ENCODE peak calls at places on chromosomes 12 and 14, in seven cellular contexts. One of them, this sample, is unnamed.

GRCh38 chr12:94545937-94546771 is 86.5 kb upstream of the CEP83 start:
- DNase-seq in neuronal stem cell: peak; percentile 43
- DNase-seq in H9: peak; percentile 78
- DNase-seq in mesenchymal stem cell: peak; percentile 71
- DNase-seq in mesendoderm: peak; percentile 89
- DNase-seq in trophoblast cell: peak; percentile 83
- DNase-seq in H1: peak; percentile 47
- DNase-seq in this sample: peak; percentile 68

GRCh38 chr12:93819048-93819491 is 141.9 kb downstream of the CRADD start:
- DNase-seq in neuronal stem cell: no peak
- DNase-seq in H9: no peak
- DNase-seq in mesenchymal stem cell: peak; percentile 85
- DNase-seq in mesendoderm: no peak
- DNase-seq in trophoblast cell: no peak
- DNase-seq in H1: no peak
- DNase-seq in this sample: peak; percentile 88

GRCh38 chr12:6273931-6274687 is 36.4 kb upstream of the PLEKHG6 start:
- DNase-seq in neuronal stem cell: no peak
- DNase-seq in H9: no peak
- DNase-seq in mesenchymal stem cell: peak; percentile 44
- DNase-seq in mesendoderm: peak; percentile 88
- DNase-seq in trophoblast cell: peak; percentile 93
- DNase-seq in H1: no peak
- DNase-seq in this sample: no peak

GRCh38 chr12:848519-849191 is 96.3 kb downstream of the WNK1 start:
- DNase-seq in neuronal stem cell: no peak
- DNase-seq in H9: no peak
- DNase-seq in mesenchymal stem cell: peak; percentile 54
- DNase-seq in mesendoderm: no peak
- DNase-seq in trophoblast cell: peak; percentile 8
- DNase-seq in H1: no peak
- DNase-seq in this sample: peak; percentile 62

GRCh38 chr14:39946796-39947195 is 514.6 kb upstream of the FBXO33 start:
- DNase-seq in neuronal stem cell: no peak
- DNase-seq in H9: no peak
- DNase-seq in mesenchymal stem cell: peak; percentile 44
- DNase-seq in mesendoderm: peak; percentile 43
- DNase-seq in trophoblast cell: peak; percentile 1
- DNase-seq in H1: peak; percentile 10
- DNase-seq in this sample: no peak

GRCh38 chr12:20549115-20549719 is 145.9 kb upstream of the SLCO1C1 start:
- DNase-seq in neuronal stem cell: peak; percentile 4
- DNase-seq in H9: no peak
- DNase-seq in mesenchymal stem cell: peak; percentile 40
- DNase-seq in mesendoderm: peak; percentile 32
- DNase-seq in trophoblast cell: no peak
- DNase-seq in H1: no peak
- DNase-seq in this sample: peak; percentile 56

GRCh38 chr12:54759751-54760150 is 94.6 kb upstream of the MUCL1 start:
- DNase-seq in neuronal stem cell: peak; percentile 24
- DNase-seq in H9: peak; percentile 74
- DNase-seq in mesenchymal stem cell: peak; percentile 2
- DNase-seq in mesendoderm: peak; percentile 91
- DNase-seq in trophoblast cell: peak; percentile 49
- DNase-seq in H1: peak; percentile 25
- DNase-seq in this sample: peak; percentile 6

GRCh38 chr12:43316506-43316905 is 235.5 kb downstream of the ADAMTS20 start:
- DNase-seq in neuronal stem cell: no peak
- DNase-seq in H9: no peak
- DNase-seq in mesenchymal stem cell: peak; percentile 29
- DNase-seq in mesendoderm: no peak
- DNase-seq in trophoblast cell: no peak
- DNase-seq in H1: no peak
- DNase-seq in this sample: peak; percentile 14

GRCh38 chr14:75430526-75430925 is 2.7 kb downstream of the JDP2 start:
- DNase-seq in neuronal stem cell: no peak
- DNase-seq in H9: peak; percentile 17
- DNase-seq in mesenchymal stem cell: peak; percentile 63
- DNase-seq in mesendoderm: no peak
- DNase-seq in trophoblast cell: no peak
- DNase-seq in H1: no peak
- DNase-seq in this sample: peak; percentile 58

GRCh38 chr14:60981626-60982455 is 796 bp downstream of the SLC38A6 start:
- DNase-seq in neuronal stem cell: no peak
- DNase-seq in H9: no peak
- DNase-seq in mesenchymal stem cell: peak; percentile 88
- DNase-seq in mesendoderm: peak; percentile 71
- DNase-seq in trophoblast cell: peak; percentile 66
- DNase-seq in H1: no peak
- DNase-seq in this sample: peak; percentile 94

GRCh38 chr14:32324601-32325000 is 4.5 kb upstream of the AKAP6 start:
- DNase-seq in neuronal stem cell: no peak
- DNase-seq in H9: no peak
- DNase-seq in mesenchymal stem cell: peak; percentile 49
- DNase-seq in mesendoderm: no peak
- DNase-seq in trophoblast cell: no peak
- DNase-seq in H1: no peak
- DNase-seq in this sample: no peak

GRCh38 chr12:81962126-81962856 is 203.1 kb upstream of the PPFIA2 start:
- DNase-seq in neuronal stem cell: no peak
- DNase-seq in H9: no peak
- DNase-seq in mesenchymal stem cell: no peak
- DNase-seq in mesendoderm: no peak
- DNase-seq in trophoblast cell: no peak
- DNase-seq in H1: no peak
- DNase-seq in this sample: no peak

GRCh38 chr12:79997115-79997805 is 62.4 kb upstream of the PPP1R12A start:
- DNase-seq in neuronal stem cell: no peak
- DNase-seq in H9: no peak
- DNase-seq in mesenchymal stem cell: no peak
- DNase-seq in mesendoderm: no peak
- DNase-seq in trophoblast cell: no peak
- DNase-seq in H1: no peak
- DNase-seq in this sample: no peak

GRCh38 chr12:48978291-48978740 is at the start of gene WNT1:
- DNase-seq in neuronal stem cell: no peak
- DNase-seq in H9: no peak
- DNase-seq in mesenchymal stem cell: no peak
- DNase-seq in mesendoderm: no peak
- DNase-seq in trophoblast cell: no peak
- DNase-seq in H1: no peak
- DNase-seq in this sample: no peak

GRCh38 chr12:89479982-89480381 is 44.6 kb downstream of the GALNT4 start:
- DNase-seq in neuronal stem cell: no peak
- DNase-seq in H9: no peak
- DNase-seq in mesenchymal stem cell: no peak
- DNase-seq in mesendoderm: no peak
- DNase-seq in trophoblast cell: no peak
- DNase-seq in H1: no peak
- DNase-seq in this sample: no peak

GRCh38 chr14:51116682-51117081 is 21.8 kb upstream of the TRIM9 start:
- DNase-seq in neuronal stem cell: no peak
- DNase-seq in H9: no peak
- DNase-seq in mesenchymal stem cell: no peak
- DNase-seq in mesendoderm: no peak
- DNase-seq in trophoblast cell: no peak
- DNase-seq in H1: no peak
- DNase-seq in this sample: no peak

GRCh38 chr14:56274556-56274955 is 156.3 kb downstream of the PELI2 start:
- DNase-seq in neuronal stem cell: no peak
- DNase-seq in H9: no peak
- DNase-seq in mesenchymal stem cell: no peak
- DNase-seq in mesendoderm: no peak
- DNase-seq in trophoblast cell: no peak
- DNase-seq in H1: no peak
- DNase-seq in this sample: no peak

GRCh38 chr14:80415636-80416035 is 204.3 kb upstream of the DIO2 start:
- DNase-seq in neuronal stem cell: no peak
- DNase-seq in H9: no peak
- DNase-seq in mesenchymal stem cell: no peak
- DNase-seq in mesendoderm: no peak
- DNase-seq in trophoblast cell: no peak
- DNase-seq in H1: no peak
- DNase-seq in this sample: no peak

GRCh38 chr14:94376108-94376975 is 12.1 kb downstream of the SERPINA1 start:
- DNase-seq in neuronal stem cell: no peak
- DNase-seq in H9: no peak
- DNase-seq in mesenchymal stem cell: no peak
- DNase-seq in mesendoderm: no peak
- DNase-seq in trophoblast cell: no peak
- DNase-seq in H1: no peak
- DNase-seq in this sample: no peak

GRCh38 chr14:94373708-94374107 is 14.7 kb downstream of the SERPINA1 start:
- DNase-seq in neuronal stem cell: no peak
- DNase-seq in H9: no peak
- DNase-seq in mesenchymal stem cell: peak; percentile 38
- DNase-seq in mesendoderm: no peak
- DNase-seq in trophoblast cell: peak; percentile 97
- DNase-seq in H1: no peak
- DNase-seq in this sample: peak; percentile 97

GRCh38 chr14:94376976-94377865 is 11.2 kb downstream of the SERPINA1 start:
- DNase-seq in neuronal stem cell: no peak
- DNase-seq in H9: no peak
- DNase-seq in mesenchymal stem cell: no peak
- DNase-seq in mesendoderm: no peak
- DNase-seq in trophoblast cell: no peak
- DNase-seq in H1: no peak
- DNase-seq in this sample: no peak

GRCh38 chr14:94374749-94375148 is 13.7 kb downstream of the SERPINA1 start:
- DNase-seq in neuronal stem cell: no peak
- DNase-seq in H9: no peak
- DNase-seq in mesenchymal stem cell: no peak
- DNase-seq in mesendoderm: no peak
- DNase-seq in trophoblast cell: no peak
- DNase-seq in H1: no peak
- DNase-seq in this sample: peak; percentile 23

GRCh38 chr14:94375552-94376107 is 12.8 kb downstream of the SERPINA1 start:
- DNase-seq in neuronal stem cell: no peak
- DNase-seq in H9: no peak
- DNase-seq in mesenchymal stem cell: no peak
- DNase-seq in mesendoderm: no peak
- DNase-seq in trophoblast cell: no peak
- DNase-seq in H1: no peak
- DNase-seq in this sample: no peak
- H2BK120ac ChIP-seq in neuronal stem cell: no peak overlapping the region
- H2BK120ac ChIP-seq in H9: no peak overlapping the region
- H2BK120ac ChIP-seq in mesenchymal stem cell: no peak overlapping the region
- H2BK120ac ChIP-seq in mesendoderm: no peak overlapping the region
- H2BK120ac ChIP-seq in trophoblast cell: no peak overlapping the region
- H2BK120ac ChIP-seq in H1: no peak overlapping the region
- H2BK120ac ChIP-seq in this sample: no peak overlapping the region

DNA sequence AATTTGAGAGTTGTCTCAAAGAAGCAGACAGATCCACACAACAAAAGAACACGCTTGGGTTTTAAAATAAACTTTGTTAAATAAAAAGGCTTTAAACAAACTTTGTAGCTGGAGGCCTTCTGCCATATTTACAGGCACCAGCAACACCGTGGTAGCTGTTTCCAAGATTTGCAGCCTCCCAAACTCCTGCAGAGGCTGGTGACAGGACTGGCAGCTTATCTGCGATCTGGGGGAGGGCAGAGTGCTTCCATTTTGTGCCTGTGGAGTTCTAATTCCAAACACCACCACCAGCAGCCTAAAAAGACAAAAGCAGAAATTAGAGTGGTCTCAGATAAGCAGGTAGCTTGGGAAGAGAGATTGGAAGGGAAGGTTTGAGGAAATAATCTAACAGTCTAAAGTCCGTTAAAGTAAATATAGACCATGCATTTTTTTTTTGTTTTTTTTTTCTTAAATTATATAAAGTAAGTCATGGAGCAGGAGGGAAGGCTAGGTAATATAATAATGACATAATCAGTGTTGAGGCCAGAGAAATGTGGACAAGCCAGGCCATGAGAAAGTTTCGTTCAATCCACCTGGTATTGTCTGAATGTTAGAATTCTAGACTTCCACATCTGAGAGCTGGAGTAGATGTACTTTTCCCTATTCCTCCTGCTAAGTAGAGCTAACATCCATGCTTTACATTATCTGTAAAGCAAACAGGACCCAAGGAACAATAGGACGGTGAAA is 69.6 kb upstream of the TMEM132D start:
- DNase-seq in neuronal stem cell: no peak
- DNase-seq in H9: no peak
- DNase-seq in mesenchymal stem cell: no peak
- DNase-seq in mesendoderm: peak; percentile 39
- DNase-seq in trophoblast cell: no peak
- DNase-seq in H1: no peak
- DNase-seq in this sample: no peak
- H2BK120ac ChIP-seq in neuronal stem cell: no peak overlapping the region
- H2BK120ac ChIP-seq in H9: no peak overlapping the region
- H2BK120ac ChIP-seq in mesenchymal stem cell: no peak overlapping the region
- H2BK120ac ChIP-seq in mesendoderm: no peak overlapping the region
- H2BK120ac ChIP-seq in trophoblast cell: no peak overlapping the region
- H2BK120ac ChIP-seq in H1: no peak overlapping the region
- H2BK120ac ChIP-seq in this sample: no peak overlapping the region

GRCh38 chr12:46653311-46653710 is 172.5 kb downstream of the SLC38A4 start:
- DNase-seq in neuronal stem cell: no peak
- DNase-seq in H9: no peak
- DNase-seq in mesenchymal stem cell: no peak
- DNase-seq in mesendoderm: no peak
- DNase-seq in trophoblast cell: no peak
- DNase-seq in H1: no peak
- DNase-seq in this sample: no peak
- H2BK120ac ChIP-seq in neuronal stem cell: no peak overlapping the region
- H2BK120ac ChIP-seq in H9: no peak overlapping the region
- H2BK120ac ChIP-seq in mesenchymal stem cell: no peak overlapping the region
- H2BK120ac ChIP-seq in mesendoderm: no peak overlapping the region
- H2BK120ac ChIP-seq in trophoblast cell: no peak overlapping the region
- H2BK120ac ChIP-seq in H1: no peak overlapping the region
- H2BK120ac ChIP-seq in this sample: no peak overlapping the region

DNA sequence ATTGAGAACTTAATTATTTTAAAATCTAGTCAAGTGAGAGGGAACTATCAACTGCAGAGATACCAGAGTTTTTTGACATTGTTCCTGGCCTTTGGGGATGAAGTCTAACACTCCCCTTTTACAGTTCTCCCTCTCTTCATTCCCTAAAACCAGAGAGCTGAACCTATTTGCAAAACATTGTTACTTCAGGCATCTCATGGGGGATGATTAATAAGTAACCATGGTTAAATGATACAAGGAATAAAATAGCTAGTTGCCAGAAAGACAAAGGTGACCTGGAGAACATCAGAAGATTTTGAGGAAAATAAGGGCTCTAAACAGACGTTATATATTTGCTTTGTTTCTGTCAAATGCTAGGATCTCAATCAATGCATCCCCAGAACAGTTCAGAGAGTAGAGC is 42.3 kb downstream of the PDE6H start:
- DNase-seq in neuronal stem cell: no peak
- DNase-seq in H9: no peak
- DNase-seq in mesenchymal stem cell: no peak
- DNase-seq in mesendoderm: no peak
- DNase-seq in trophoblast cell: no peak
- DNase-seq in H1: no peak
- DNase-seq in this sample: no peak
- H2BK120ac ChIP-seq in neuronal stem cell: no peak overlapping the region
- H2BK120ac ChIP-seq in H9: no peak overlapping the region
- H2BK120ac ChIP-seq in mesenchymal stem cell: no peak overlapping the region
- H2BK120ac ChIP-seq in mesendoderm: no peak overlapping the region
- H2BK120ac ChIP-seq in trophoblast cell: no peak overlapping the region
- H2BK120ac ChIP-seq in H1: no peak overlapping the region
- H2BK120ac ChIP-seq in this sample: no peak overlapping the region

This sample was measured in IMR-90.